ENCODE peak calls at places on chromosomes 12 and 14, in four cellular contexts. X, F, M and L are unnamed samples.

GRCh38 chr12:12907552-12907951 is 16.2 kb downstream of the GPRC5A start:
- DNase-seq in X (no peak), F (no peak), M (no peak), L (no peak)

GRCh38 chr14:68486033-68486732 is 306.7 kb downstream of the ZFP36L1 start:
- DNase-seq in X (peak; percentile 41), F (no peak), M (no peak), L (no peak)

GRCh38 chr12:105920161-105920684 is 218.5 kb downstream of the NUAK1 start:
- DNase-seq in X (no peak), F (peak; percentile 72), M (no peak), L (no peak)

GRCh38 chr12:14993117-14993516 is 20.3 kb downstream of the PDE6H start:
- DNase-seq in X (no peak), F (no peak), M (no peak), L (no peak)

GRCh38 chr14:65783576-65783975 is 371.0 kb downstream of the FUT8 start:
- DNase-seq in X (no peak), F (no peak), M (no peak), L (no peak)

GRCh38 chr12:31585271-31585670 is 5.7 kb downstream of the DENND5B start:
- DNase-seq in X (no peak), F (peak; percentile 47), M (no peak), L (no peak)

GRCh38 chr14:63616015-63616414 is 25.7 kb downstream of the WDR89 start:
- DNase-seq in X (no peak), F (peak; percentile 36), M (no peak), L (no peak)

GRCh38 chr12:20415641-20416040 is 47.3 kb downstream of the PDE3A start:
- DNase-seq in X (no peak), F (no peak), M (no peak), L (no peak)

GRCh38 chr14:64685364-64686130 is 18.7 kb upstream of the PLEKHG3 start:
- DNase-seq in X (no peak), F (no peak), M (no peak), L (no peak)

GRCh38 chr14:51807355-51807754 is 53.1 kb upstream of the GNG2 start:
- DNase-seq in X (no peak), F (no peak), M (no peak), L (no peak)

GRCh38 chr12:12736759-12737676 is 19.9 kb downstream of the CDKN1B start:
- DNase-seq in X (no peak), F (peak; percentile 67), M (no peak), L (peak; percentile 11)

GRCh38 chr14:99609245-99610117 is 5.5 kb upstream of the CCDC85C start:
- DNase-seq in X (no peak), F (no peak), M (no peak), L (no peak)

GRCh38 chr14:57009585-57010515 is 199.6 kb upstream of the OTX2 start:
- DNase-seq in X (no peak), F (no peak), M (no peak), L (no peak)

GRCh38 chr14:105497671-105498429 is 6.8 kb downstream of the TEDC1 start:
- DNase-seq in X (peak; percentile 50), F (no peak), M (no peak), L (no peak)

GRCh38 chr12:615620-616019 is 47.6 kb downstream of the NINJ2 start:
- DNase-seq in X (no peak), F (peak; percentile 25), M (no peak), L (no peak)

GRCh38 chr12:69881771-69882170 is 56.7 kb downstream of the MYRFL start:
- DNase-seq in X (no peak), F (no peak), M (no peak), L (no peak)

GRCh38 chr12:71782007-71782406 is 27.3 kb downstream of the RAB21 start:
- DNase-seq in X (no peak), F (no peak), M (no peak), L (no peak)

GRCh38 chr12:42336286-42336685 is 10.3 kb downstream of the PPHLN1 start:
- DNase-seq in X (no peak), F (no peak), M (no peak), L (no peak)

GRCh38 chr12:110254971-110255540 is 26.0 kb upstream of the ATP2A2 start:
- DNase-seq in X (no peak), F (no peak), M (no peak), L (no peak)

GRCh38 chr14:59126714-59127436 is 61.6 kb upstream of the DAAM1 start:
- DNase-seq in X (peak; percentile 43), F (peak; percentile 80), M (no peak), L (peak; percentile 80)

GRCh38 chr12:69910739-69911138 is 85.7 kb downstream of the MYRFL start:
- DNase-seq in X (no peak), F (no peak), M (no peak), L (no peak)

GRCh38 chr12:3371018-3371417 is 120.0 kb upstream of the PRMT8 start:
- DNase-seq in X (no peak), F (no peak), M (no peak), L (peak; percentile 85)

GRCh38 chr12:41437578-41437977 is 249.5 kb downstream of the PDZRN4 start:
- DNase-seq in X (peak; percentile 33), F (peak; percentile 0), M (no peak), L (no peak)